ENCODE peak calls at places on chromosomes 13 and 19, in nine cellular contexts. I, K, E, B, L, G, J, W and A are unnamed samples.
A peak's percentile ranks its signal among the peaks of the same experiment; 100 is the strongest.

GRCh38 chr19:57559008-57559403 is 657 bp downstream of the ZNF550 start:
- DNase-seq in I (no peak), K (no peak), E (no peak), B (no peak), L (peak; percentile 39), G (no peak), J (no peak), W (no peak), A (peak; percentile 17)

GRCh38 chr19:33193864-33194362 is at the start of gene LRP3:
- DNase-seq in I (no peak), K (peak; percentile 59), E (peak; percentile 14), B (peak; percentile 22), L (no peak), G (peak; percentile 18), J (no peak), W (no peak), A (peak; percentile 18)

GRCh38 chr19:47445937-47446402 is 25.7 kb downstream of the SLC8A2 start:
- DNase-seq in I (no peak), K (peak; percentile 9), E (peak; percentile 62), B (no peak), L (peak; percentile 79), G (no peak), J (no peak), W (no peak), A (peak; percentile 50)

GRCh38 chr13:48161530-48162179 is 66.8 kb upstream of the MED4 start:
- DNase-seq in I (no peak), K (peak; percentile 31), E (no peak), B (no peak), L (no peak), G (peak; percentile 12), J (no peak), W (peak; percentile 80), A (no peak)

GRCh38 chr19:30443531-30444252 is 71.5 kb downstream of the ZNF536 start:
- DNase-seq in I (no peak), K (no peak), E (no peak), B (no peak), L (no peak), G (no peak), J (no peak), W (peak; percentile 52), A (no peak)

GRCh38 chr13:52127783-52128702 is 830 bp downstream of the NEK5 start:
- DNase-seq in I (peak; percentile 75), K (peak; percentile 83), E (peak; percentile 37), B (peak; percentile 67), L (peak; percentile 60), G (peak; percentile 7), J (peak; percentile 55), W (peak; percentile 71), A (peak; percentile 68)

GRCh38 chr13:46288570-46289259 is 77.0 kb downstream of the LRRC63 start:
- DNase-seq in I (peak; percentile 45), K (peak; percentile 33), E (peak; percentile 45), B (peak; percentile 64), L (peak; percentile 50), G (no peak), J (peak; percentile 28), W (no peak), A (peak; percentile 65)

GRCh38 chr19:38663957-38664502 is 16.6 kb downstream of the ACTN4 start:
- DNase-seq in I (no peak), K (peak; percentile 70), E (no peak), B (no peak), L (peak; percentile 61), G (no peak), J (no peak), W (peak; percentile 91), A (no peak)

GRCh38 chr19:49911381-49912145 is 14.9 kb upstream of the IL4I1 start:
- DNase-seq in I (no peak), K (peak; percentile 16), E (peak; percentile 16), B (no peak), L (no peak), G (no peak), J (no peak), W (no peak), A (peak; percentile 45)

GRCh38 chr13:44197791-44198770 is 175.5 kb upstream of the SERP2 start:
- DNase-seq in I (peak; percentile 33), K (no peak), E (no peak), B (peak; percentile 43), L (peak; percentile 35), G (no peak), J (peak; percentile 40), W (no peak), A (peak; percentile 21)

GRCh38 chr19:3358919-3359849 is 7.2 kb upstream of the NFIC start:
- DNase-seq in I (peak; percentile 43), K (peak; percentile 55), E (peak; percentile 36), B (peak; percentile 61), L (peak; percentile 70), G (peak; percentile 50), J (no peak), W (peak; percentile 84), A (peak; percentile 56)

GRCh38 chr19:33501957-33502356 is 19.6 kb downstream of the PEPD start:
- DNase-seq in I (no peak), K (no peak), E (no peak), B (no peak), L (no peak), G (no peak), J (no peak), W (peak; percentile 25), A (no peak)